ENCODE peak calls at places on chromosomes 13 and 19, in five cellular contexts. M is mesendoderm; A is non-pigmented ciliary epithelial cell; Z is activated CD4-positive, alpha-beta T cell treated with anti-CD3 and anti-CD28 coated beads, Interleukin-2, amount 10 ng/mL, durations not matched to agents 7 days and 5 days; L is heart left ventricle. N is an unnamed sample.

GRCh38 chr19:58498316-58499020 is 13.3 kb downstream of the SLC27A5 start:
- DNase-seq in L (no peak), A (no peak), M (no peak), Z (no peak), N (no peak)

GRCh38 chr13:96540656-96541055 is 450.7 kb downstream of the HS6ST3 start:
- DNase-seq in L (no peak), M (no peak), Z (no peak), A (no peak), N (no peak)

GRCh38 chr19:38395381-38396127 is 7.1 kb downstream of the SPRED3 start:
- DNase-seq in A (no peak), M (no peak), L (no peak), Z (peak), N (no peak)

GRCh38 chr19:47296036-47296435 is 13.6 kb upstream of the C5AR1 start:
- DNase-seq in M (peak), L (peak), Z (peak), A (no peak), N (peak)

GRCh38 chr13:113787694-113788093 is 28.7 kb downstream of the TMEM255B start:
- DNase-seq in A (no peak), Z (no peak), L (no peak), M (no peak), N (no peak)

GRCh38 chr13:45063261-45063870 is 56.9 kb upstream of the GTF2F2 start:
- DNase-seq in M (no peak), L (no peak), A (no peak), Z (no peak), N (no peak)

GRCh38 chr13:100454876-100455275 is 133.7 kb downstream of the GGACT start:
- DNase-seq in L (no peak), Z (no peak), A (peak), M (peak), N (no peak)

GRCh38 chr13:113585828-113586355 is 1.3 kb downstream of the TFDP1 start:
- DNase-seq in A (no peak), M (no peak), L (no peak), Z (no peak), N (no peak)

GRCh38 chr13:33776510-33776909 is 41.4 kb upstream of the RFC3 start:
- DNase-seq in M (no peak), L (no peak), A (no peak), Z (no peak), N (no peak)

GRCh38 chr19:51549533-51550324 is 18.3 kb upstream of the SIGLEC6 start:
- DNase-seq in L (no peak), A (no peak), Z (no peak), M (no peak), N (no peak)

GRCh38 chr13:42715909-42716308 is 65.5 kb upstream of the FAM216B start:
- DNase-seq in L (no peak), M (no peak), Z (no peak), A (no peak), N (no peak)

GRCh38 chr13:35664747-35665146 is 188.3 kb upstream of the MAB21L1 start:
- DNase-seq in M (no peak), Z (no peak), A (no peak), L (no peak), N (no peak)

GRCh38 chr19:39411006-39411831 is 1.2 kb upstream of the PLEKHG2 start:
- DNase-seq in Z (peak), L (no peak), M (peak), A (no peak), N (no peak)

GRCh38 chr13:97384366-97384765 is 49.6 kb upstream of the RAP2A start:
- DNase-seq in M (no peak), L (no peak), Z (no peak), A (no peak), N (no peak)